ENCODE peak calls at places on chromosomes 12 and 14, in four cellular contexts. One of them, this sample, is unnamed.

GRCh38 chr14:100867631-100868315 is 35.7 kb downstream of the RTL1 start:
- DNase-seq in fibroblast of lung: no peak
- DNase-seq in A549: no peak
- DNase-seq in mesendoderm: no peak
- DNase-seq in this sample: no peak

GRCh38 chr14:80584638-80585505 is 356.7 kb downstream of the CEP128 start:
- DNase-seq in A549: peak; percentile 4
- DNase-seq in mesendoderm: peak; percentile 87
- DNase-seq in fibroblast of lung: peak; percentile 51
- DNase-seq in this sample: no peak

GRCh38 chr14:68779761-68780323 is 13.0 kb downstream of the ZFP36L1 start:
- DNase-seq in mesendoderm: no peak
- DNase-seq in A549: no peak
- DNase-seq in fibroblast of lung: peak; percentile 88
- DNase-seq in this sample: peak; percentile 72

GRCh38 chr12:65948320-65949008 is 124.2 kb downstream of the HMGA2 start:
- DNase-seq in A549: peak; percentile 18
- DNase-seq in mesendoderm: no peak
- DNase-seq in fibroblast of lung: peak; percentile 96
- DNase-seq in this sample: no peak

GRCh38 chr12:110367209-110367864 is 36.2 kb downstream of the ANAPC7 start:
- DNase-seq in fibroblast of lung: peak; percentile 46
- DNase-seq in mesendoderm: no peak
- DNase-seq in A549: no peak
- DNase-seq in this sample: no peak

GRCh38 chr14:61315288-61315687 is 6.1 kb upstream of the PRKCH start:
- DNase-seq in A549: no peak
- DNase-seq in mesendoderm: no peak
- DNase-seq in fibroblast of lung: no peak
- DNase-seq in this sample: no peak

GRCh38 chr12:43336962-43337555 is 214.9 kb downstream of the ADAMTS20 start:
- DNase-seq in mesendoderm: peak; percentile 40
- DNase-seq in A549: peak; percentile 14
- DNase-seq in fibroblast of lung: peak; percentile 70
- DNase-seq in this sample: no peak

GRCh38 chr14:105495101-105495989 is 4.3 kb downstream of the TEDC1 start:
- DNase-seq in fibroblast of lung: no peak
- DNase-seq in mesendoderm: no peak
- DNase-seq in A549: no peak
- DNase-seq in this sample: no peak

GRCh38 chr12:46777587-46777986 is 48.2 kb downstream of the SLC38A4 start:
- DNase-seq in mesendoderm: no peak
- DNase-seq in fibroblast of lung: no peak
- DNase-seq in A549: no peak
- DNase-seq in this sample: no peak

GRCh38 chr12:87813476-87814234 is 215.5 kb downstream of the C12orf50 start:
- DNase-seq in mesendoderm: no peak
- DNase-seq in A549: peak; percentile 38
- DNase-seq in fibroblast of lung: peak; percentile 73
- DNase-seq in this sample: no peak

GRCh38 chr14:61749867-61750266 is 12.4 kb upstream of the SNAPC1 start:
- DNase-seq in mesendoderm: peak; percentile 54
- DNase-seq in fibroblast of lung: peak; percentile 13
- DNase-seq in A549: peak; percentile 48
- DNase-seq in this sample: peak; percentile 71

GRCh38 chr12:26847431-26847830 is 14.4 kb upstream of the ITPR2 start:
- DNase-seq in mesendoderm: no peak
- DNase-seq in A549: no peak
- DNase-seq in fibroblast of lung: no peak
- DNase-seq in this sample: no peak

GRCh38 chr12:29650371-29650770 is 133.4 kb downstream of the TMTC1 start:
- DNase-seq in A549: no peak
- DNase-seq in mesendoderm: no peak
- DNase-seq in fibroblast of lung: no peak
- DNase-seq in this sample: no peak

GRCh38 chr14:95664546-95664945 is 21.7 kb upstream of the TCL1B start:
- DNase-seq in mesendoderm: no peak
- DNase-seq in fibroblast of lung: no peak
- DNase-seq in A549: no peak
- DNase-seq in this sample: no peak

GRCh38 chr14:94426526-94426925 is 26.1 kb downstream of the SERPINA11 start:
- DNase-seq in fibroblast of lung: no peak
- DNase-seq in A549: no peak
- DNase-seq in mesendoderm: no peak
- DNase-seq in this sample: no peak

GRCh38 chr14:75981426-75981825 is 369 bp downstream of the TGFB3 start:
- DNase-seq in fibroblast of lung: no peak
- DNase-seq in mesendoderm: peak; percentile 65
- DNase-seq in A549: no peak
- DNase-seq in this sample: no peak

GRCh38 chr14:101119830-101120571 is 216.5 kb upstream of the RTL1 start:
- DNase-seq in A549: no peak
- DNase-seq in mesendoderm: no peak
- DNase-seq in fibroblast of lung: no peak
- DNase-seq in this sample: peak; percentile 8

GRCh38 chr14:61492474-61492873 is 171.1 kb downstream of the PRKCH start:
- DNase-seq in mesendoderm: no peak
- DNase-seq in fibroblast of lung: no peak
- DNase-seq in A549: no peak
- DNase-seq in this sample: no peak

GRCh38 chr14:89399594-89400068 is 17.4 kb downstream of the FOXN3 start:
- DNase-seq in fibroblast of lung: peak; percentile 87
- DNase-seq in A549: no peak
- DNase-seq in mesendoderm: peak; percentile 97
- DNase-seq in this sample: no peak

GRCh38 chr14:51666070-51666469 is 14.4 kb downstream of the FRMD6 start:
- DNase-seq in A549: no peak
- DNase-seq in mesendoderm: no peak
- DNase-seq in fibroblast of lung: no peak
- DNase-seq in this sample: no peak

DNA sequence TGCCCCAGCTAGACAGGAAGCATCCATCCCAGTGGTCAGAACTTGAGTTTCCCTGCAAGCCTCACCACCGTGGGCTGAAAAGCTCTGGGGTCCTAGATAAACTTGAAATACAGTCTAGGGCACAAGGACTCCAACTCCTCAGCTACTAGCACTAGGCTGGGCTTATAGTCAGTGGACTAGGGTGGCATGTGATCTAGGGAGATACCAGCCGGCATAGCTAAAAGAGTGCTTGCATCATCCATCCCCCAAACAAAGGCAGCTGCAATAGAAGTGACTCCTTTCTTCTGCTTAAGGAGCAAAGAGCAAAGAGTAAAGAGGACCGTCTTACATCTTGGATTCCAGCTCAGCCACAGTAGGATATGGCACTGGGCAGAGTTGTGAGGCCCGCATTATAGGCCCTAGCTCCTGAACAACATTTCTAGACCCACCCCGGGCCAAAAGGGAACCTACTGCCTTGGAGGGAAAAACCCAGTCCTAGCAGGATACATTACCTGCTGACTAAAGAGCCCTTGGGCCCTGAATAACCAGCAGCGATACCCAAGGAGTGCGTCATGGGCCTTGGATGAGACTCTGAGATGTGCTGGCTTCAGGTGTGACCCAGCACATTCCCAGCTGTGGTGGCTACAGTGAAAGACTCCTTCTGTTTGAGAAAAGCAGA is 17.9 kb upstream of the SOS2 start:
- DNase-seq in fibroblast of lung: no peak
- DNase-seq in mesendoderm: peak; percentile 37
- DNase-seq in A549: no peak
- DNase-seq in this sample: no peak
- H3K4me1 ChIP-seq in fibroblast of lung: no peaks in the 10 kb centered on the region
- H3K4me1 ChIP-seq in mesendoderm: no peaks in the 10 kb centered on the region
- H3K4me1 ChIP-seq in A549: no peaks in the 10 kb centered on the region
- H3K4me1 ChIP-seq in this sample: no peaks in the 10 kb centered on the region

DNA sequence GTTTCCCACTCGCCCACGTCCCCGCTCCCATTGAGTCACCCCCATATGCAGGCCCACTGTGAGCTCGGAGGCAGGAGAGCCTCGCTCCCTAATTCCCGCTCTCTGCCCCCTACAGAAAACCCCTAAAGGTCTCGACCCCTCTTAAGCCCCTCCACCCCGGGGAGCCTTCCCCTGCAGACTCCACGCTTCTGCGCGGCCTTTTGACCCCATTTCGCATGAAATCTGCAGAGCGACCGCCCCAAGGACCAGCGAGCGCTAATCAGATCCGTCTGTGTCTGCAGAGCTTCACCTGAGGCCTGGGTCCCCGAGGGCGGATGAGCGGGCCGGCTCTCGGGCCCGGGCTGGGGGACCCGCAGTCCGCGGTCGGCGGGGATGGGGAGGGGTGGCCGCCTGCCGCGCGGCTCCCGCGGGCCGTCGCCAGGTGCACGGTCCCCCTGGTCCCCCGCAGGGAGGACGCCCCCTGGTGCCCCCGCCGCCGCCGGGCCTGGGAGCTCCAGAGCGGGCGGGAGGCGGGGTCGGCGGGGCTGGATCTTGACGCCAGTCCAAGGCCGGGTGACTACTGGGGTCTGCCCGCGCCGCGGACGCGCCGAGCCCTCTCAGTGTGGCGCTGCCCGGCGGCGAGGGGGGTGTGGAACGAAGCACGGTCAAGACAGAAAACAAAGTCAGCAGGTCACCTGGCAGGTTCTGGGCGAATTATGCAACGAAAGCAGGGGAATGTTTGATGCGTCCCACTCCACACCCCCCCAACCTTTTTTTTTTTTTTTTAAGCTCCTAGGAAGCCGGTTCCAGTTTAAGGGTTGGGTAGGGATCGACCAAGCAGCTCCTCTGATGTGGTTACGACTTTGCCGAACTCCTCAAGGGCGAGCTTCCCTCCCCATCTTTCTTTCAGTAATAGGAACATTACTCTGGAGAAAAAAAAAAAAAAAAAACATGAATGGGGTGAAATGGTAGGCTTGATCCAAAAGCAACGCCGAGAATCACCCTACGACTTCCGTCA is 9.9 kb downstream of the BMP4 start:
- DNase-seq in A549: no peak
- DNase-seq in fibroblast of lung: no peak
- DNase-seq in mesendoderm: peak; percentile 57
- DNase-seq in this sample: no peak
- H3K4me3 ChIP-seq in A549: no peak overlapping the region
- H3K4me3 ChIP-seq in fibroblast of lung: no peak overlapping the region
- H3K4me3 ChIP-seq in mesendoderm: peak overlapping the region; percentile 48
- H3K4me3 ChIP-seq in this sample: peak overlapping the region; percentile 32

GRCh38 chr12:124767075-124767821 is 96.4 kb downstream of the SCARB1 start:
- DNase-seq in A549: peak; percentile 80
- DNase-seq in fibroblast of lung: peak; percentile 58
- DNase-seq in mesendoderm: peak; percentile 72
- DNase-seq in this sample: peak; percentile 83
- H3K4me1 ChIP-seq in A549: peaks cover 42% of the 10 kb centered on the region
- H3K4me1 ChIP-seq in fibroblast of lung: peaks cover 10% of the 10 kb centered on the region
- H3K4me1 ChIP-seq in mesendoderm: no peaks in the 10 kb centered on the region
- H3K4me1 ChIP-seq in this sample: peaks cover 5% of the 10 kb centered on the region

GRCh38 chr12:554001-554285 is 94.2 kb downstream of the B4GALNT3 start:
- DNase-seq in mesendoderm: no peak
- DNase-seq in A549: no peak
- DNase-seq in fibroblast of lung: no peak
- DNase-seq in this sample: no peak

GRCh38 chr12:552466-552865 is 92.7 kb downstream of the B4GALNT3 start:
- DNase-seq in mesendoderm: no peak
- DNase-seq in fibroblast of lung: no peak
- DNase-seq in A549: no peak
- DNase-seq in this sample: no peak

GRCh38 chr12:556498-556897 is 96.8 kb downstream of the B4GALNT3 start:
- DNase-seq in fibroblast of lung: no peak
- DNase-seq in mesendoderm: no peak
- DNase-seq in A549: no peak
- DNase-seq in this sample: no peak

GRCh38 chr12:550473-551260 is 90.9 kb downstream of the B4GALNT3 start:
- DNase-seq in A549: no peak
- DNase-seq in fibroblast of lung: no peak
- DNase-seq in mesendoderm: no peak
- DNase-seq in this sample: no peak

DNA sequence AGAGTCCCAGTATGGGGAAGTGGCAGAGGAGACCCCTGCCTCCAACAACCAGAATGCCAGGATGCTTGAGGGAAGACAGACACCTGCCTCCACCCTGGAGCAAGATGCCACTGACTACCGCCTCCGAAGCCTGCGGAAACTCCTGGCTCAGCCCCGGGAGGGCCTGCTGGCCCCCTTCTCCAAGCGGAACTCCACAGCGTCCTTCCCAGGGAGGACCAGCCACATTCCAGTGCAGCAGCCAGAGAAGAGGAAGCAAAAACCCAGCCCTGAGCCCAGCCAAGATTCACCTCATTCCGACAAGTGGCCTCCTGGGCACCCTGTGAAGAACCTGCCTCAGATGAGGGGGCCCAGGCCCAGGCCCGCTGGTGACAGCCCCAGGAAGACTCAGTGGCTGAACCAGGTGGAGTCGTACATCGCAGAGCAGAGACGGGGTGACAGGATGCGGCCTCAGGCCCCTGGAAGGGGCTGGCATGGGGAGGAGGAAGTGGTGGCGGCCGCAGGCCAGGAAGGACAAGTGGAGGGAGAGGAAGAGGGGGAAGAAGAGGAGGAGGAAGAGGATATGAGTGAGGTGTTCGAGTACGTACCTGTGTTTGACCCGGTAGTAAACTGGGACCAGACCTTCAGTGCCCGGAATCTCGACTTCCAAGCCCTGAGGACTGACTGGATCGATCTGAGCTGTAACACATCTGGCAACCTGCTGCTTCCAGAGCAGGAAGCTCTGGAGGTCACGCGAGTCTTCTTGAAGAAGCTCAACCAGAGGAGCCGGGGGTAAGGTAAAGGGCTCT is 93.7 kb downstream of the B4GALNT3 start:
- DNase-seq in mesendoderm: no peak
- DNase-seq in A549: no peak
- DNase-seq in fibroblast of lung: no peak
- DNase-seq in this sample: no peak
- H3K4me3 ChIP-seq in mesendoderm: no peak overlapping the region
- H3K4me3 ChIP-seq in A549: no peak overlapping the region
- H3K4me3 ChIP-seq in fibroblast of lung: no peak overlapping the region
- H3K4me3 ChIP-seq in this sample: no peak overlapping the region

GRCh38 chr14:64720190-64720589 is 16.0 kb downstream of the PLEKHG3 start:
- DNase-seq in fibroblast of lung: peak; percentile 30
- DNase-seq in mesendoderm: peak; percentile 83
- DNase-seq in A549: peak; percentile 91
- DNase-seq in this sample: peak; percentile 82

GRCh38 chr14:64719601-64720000 is 15.4 kb downstream of the PLEKHG3 start:
- DNase-seq in mesendoderm: peak; percentile 10
- DNase-seq in fibroblast of lung: no peak
- DNase-seq in A549: no peak
- DNase-seq in this sample: no peak

GRCh38 chr14:64715628-64716412 is 11.6 kb downstream of the PLEKHG3 start:
- DNase-seq in fibroblast of lung: no peak
- DNase-seq in A549: no peak
- DNase-seq in mesendoderm: peak; percentile 80
- DNase-seq in this sample: peak; percentile 53

GRCh38 chr14:64718762-64719161 is 14.5 kb downstream of the PLEKHG3 start:
- DNase-seq in fibroblast of lung: no peak
- DNase-seq in A549: no peak
- DNase-seq in mesendoderm: peak; percentile 46
- DNase-seq in this sample: no peak

DNA sequence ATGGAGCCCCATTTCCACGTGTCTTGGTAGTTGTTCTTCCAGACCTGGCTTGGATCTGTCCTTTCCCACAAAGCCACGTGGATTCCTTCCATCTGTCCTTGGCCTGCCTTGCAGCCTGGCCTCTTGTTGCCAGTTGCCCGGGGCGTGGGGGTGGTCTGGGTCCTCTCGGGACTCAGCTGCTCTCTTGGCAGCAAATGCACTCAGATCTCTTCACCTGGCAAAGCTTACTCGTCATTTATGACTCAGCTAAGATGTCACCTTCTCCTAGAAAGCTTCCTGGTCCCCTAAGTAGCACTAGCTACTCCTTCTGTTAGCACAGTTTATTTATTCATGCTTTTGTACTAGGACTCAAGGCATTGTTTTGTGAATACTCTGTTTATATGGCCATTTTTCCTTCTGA is 13.6 kb downstream of the PLEKHG3 start:
- DNase-seq in mesendoderm: peak; percentile 23
- DNase-seq in fibroblast of lung: no peak
- DNase-seq in A549: no peak
- DNase-seq in this sample: no peak
- H3K4me1 ChIP-seq in mesendoderm: peaks cover 54% of the 10 kb centered on the region
- H3K4me1 ChIP-seq in fibroblast of lung: peaks cover 21% of the 10 kb centered on the region
- H3K4me1 ChIP-seq in A549: peaks cover 77% of the 10 kb centered on the region
- H3K4me1 ChIP-seq in this sample: peaks cover 51% of the 10 kb centered on the region

This sample was measured in colonic mucosa.